ENCODE peak calls at places on chromosomes 16 and 17, in ten cellular contexts. Y is AG04450; Q is endodermal cell; D is gastrocnemius medialis; N is heart left ventricle; K is uterus; B is psoas muscle; G is neural progenitor cell; E is thoracic aorta; J is CD8-positive, alpha-beta T cell. R is an unnamed sample.
A peak's percentile ranks its signal among the peaks of the same experiment; 100 is the strongest.

GRCh38 chr16:49492090-49492801 is 118.6 kb downstream of the C16orf78 start:
- DNase-seq in Y (no peak), Q (peak; percentile 92), D (no peak), N (peak; percentile 53), K (peak; percentile 64), B (peak; percentile 82), G (peak; percentile 83), E (no peak), J (peak; percentile 64), R (no peak)

GRCh38 chr16:12062343-12063003 is 85.9 kb downstream of the SNX29 start:
- DNase-seq in Y (peak; percentile 43), Q (no peak), D (peak; percentile 71), N (peak; percentile 84), K (peak; percentile 54), B (peak; percentile 92), G (no peak), E (peak; percentile 90), J (no peak), R (no peak)

GRCh38 chr16:81482329-81483063 is 37.9 kb downstream of the CMIP start:
- DNase-seq in Y (no peak), Q (no peak), D (no peak), N (no peak), K (no peak), B (peak; percentile 45), G (no peak), E (no peak), J (no peak), R (no peak)

GRCh38 chr17:17538417-17539391 is 42.5 kb upstream of the RASD1 start:
- DNase-seq in Y (no peak), Q (no peak), D (no peak), N (peak; percentile 3), K (no peak), B (peak; percentile 30), G (no peak), E (no peak), J (no peak), R (no peak)

GRCh38 chr16:75219838-75220237 is 1.1 kb downstream of the CTRB1 start:
- DNase-seq in Y (no peak), Q (no peak), D (no peak), N (no peak), K (no peak), B (no peak), G (no peak), E (no peak), J (peak; percentile 54), R (no peak)

GRCh38 chr16:81520560-81521135 is 76.0 kb downstream of the CMIP start:
- DNase-seq in Y (no peak), Q (no peak), D (no peak), N (no peak), K (no peak), B (peak; percentile 28), G (no peak), E (no peak), J (no peak), R (no peak)

GRCh38 chr16:48489376-48489775 is 104.2 kb upstream of the SIAH1 start:
- DNase-seq in Y (no peak), Q (no peak), D (no peak), N (no peak), K (no peak), B (no peak), G (no peak), E (no peak), J (no peak), R (no peak)

GRCh38 chr17:3557768-3558583 is at the start of gene TRPV3:
- DNase-seq in Y (no peak), Q (peak; percentile 47), D (peak; percentile 22), N (no peak), K (no peak), B (peak; percentile 86), G (no peak), E (no peak), J (peak; percentile 58), R (no peak)

GRCh38 chr17:45341389-45342158 is 24.8 kb upstream of the MAP3K14 start:
- DNase-seq in Y (peak; percentile 63), Q (peak; percentile 99), D (no peak), N (peak; percentile 84), K (peak; percentile 47), B (peak; percentile 69), G (peak; percentile 74), E (no peak), J (no peak), R (no peak)

GRCh38 chr17:48997827-48998556 is 807 bp downstream of the IGF2BP1 start:
- DNase-seq in Y (no peak), Q (peak; percentile 77), D (no peak), N (no peak), K (no peak), B (no peak), G (peak; percentile 52), E (no peak), J (no peak), R (no peak)

GRCh38 chr16:55515110-55515509 is 6.2 kb downstream of the LPCAT2 start:
- DNase-seq in Y (no peak), Q (no peak), D (no peak), N (no peak), K (no peak), B (no peak), G (no peak), E (no peak), J (no peak), R (no peak)

GRCh38 chr17:34393401-34393800 is 30.4 kb upstream of the CCL1 start:
- DNase-seq in Y (no peak), Q (peak; percentile 29), D (no peak), N (no peak), K (no peak), B (no peak), G (no peak), E (no peak), J (no peak), R (no peak)

GRCh38 chr16:79768594-79768993 is 168.1 kb upstream of the MAF start:
- DNase-seq in Y (no peak), Q (no peak), D (no peak), N (no peak), K (no peak), B (no peak), G (peak; percentile 24), E (no peak), J (no peak), R (peak; percentile 37)

GRCh38 chr17:35742496-35742895 is 10.5 kb downstream of the GAS2L2 start:
- DNase-seq in Y (no peak), Q (no peak), D (no peak), N (no peak), K (no peak), B (no peak), G (no peak), E (no peak), J (no peak), R (no peak)

GRCh38 chr17:80106751-80107150 is 5.4 kb downstream of the GAA start:
- DNase-seq in Y (no peak), Q (no peak), D (no peak), N (no peak), K (no peak), B (peak; percentile 17), G (no peak), E (no peak), J (no peak), R (no peak)

GRCh38 chr16:46620265-46621005 is 744 bp downstream of the SHCBP1 start:
- DNase-seq in Y (no peak), Q (no peak), D (no peak), N (no peak), K (no peak), B (no peak), G (no peak), E (no peak), J (no peak), R (no peak)

GRCh38 chr17:16887523-16888095 is 84.3 kb downstream of the TNFRSF13B start:
- DNase-seq in Y (no peak), Q (no peak), D (no peak), N (no peak), K (no peak), B (no peak), G (no peak), E (no peak), J (peak; percentile 35), R (no peak)

GRCh38 chr16:19284207-19284606 is 1.3 kb upstream of the CLEC19A start:
- DNase-seq in Y (no peak), Q (no peak), D (peak; percentile 40), N (no peak), K (no peak), B (no peak), G (no peak), E (no peak), J (no peak), R (peak; percentile 71)

GRCh38 chr17:58520843-58521430 is 6.5 kb upstream of the MTMR4 start:
- DNase-seq in Y (no peak), Q (peak; percentile 90), D (no peak), N (no peak), K (no peak), B (no peak), G (peak; percentile 72), E (no peak), J (no peak), R (no peak)
- TF ChIP-seq CTCF in Y (peak; percentile 50), Q (peak; percentile 78), D (no peak), N (no peak), K (no peak), B (no peak), G (peak; percentile 60), E (peak; percentile 24), J (no peak), R (peak; percentile 33)

GRCh38 chr16:88264641-88265285 is 118.0 kb upstream of the ZNF469 start:
- DNase-seq in Y (peak; percentile 70), Q (peak; percentile 90), D (peak; percentile 96), N (peak; percentile 95), K (peak; percentile 97), B (peak; percentile 98), G (peak; percentile 48), E (peak; percentile 94), J (no peak), R (peak; percentile 90)
- H3K27ac ChIP-seq in Y (peak overlapping the region; percentile 70), Q (no peak overlapping the region), D (peak overlapping the region; percentile 63), N (no peak overlapping the region), K (peak overlapping the region; percentile 92), B (no peak overlapping the region), G (no peak overlapping the region), E (no peak overlapping the region), J (no peak overlapping the region), R (no peak overlapping the region)

GRCh38 chr17:42760652-42761581 is at the start of gene RAMP2:
- DNase-seq in Y (no peak), Q (peak; percentile 84), D (no peak), N (peak; percentile 60), K (no peak), B (peak; percentile 67), G (peak; percentile 75), E (no peak), J (no peak), R (no peak)
- H3K4me3 ChIP-seq in Y (peak within 1 kb of the TSS; percentile 49), Q (peak within 1 kb of the TSS; percentile 58), D (peak within 1 kb of the TSS; percentile 66), N (peak within 1 kb of the TSS; percentile 44), K (peak within 1 kb of the TSS; percentile 25), B (peak within 1 kb of the TSS; percentile 68), G (peak within 1 kb of the TSS; percentile 58), E (peak within 1 kb of the TSS; percentile 72), J (peak within 1 kb of the TSS; percentile 27), R (peak within 1 kb of the TSS; percentile 69)

DNA sequence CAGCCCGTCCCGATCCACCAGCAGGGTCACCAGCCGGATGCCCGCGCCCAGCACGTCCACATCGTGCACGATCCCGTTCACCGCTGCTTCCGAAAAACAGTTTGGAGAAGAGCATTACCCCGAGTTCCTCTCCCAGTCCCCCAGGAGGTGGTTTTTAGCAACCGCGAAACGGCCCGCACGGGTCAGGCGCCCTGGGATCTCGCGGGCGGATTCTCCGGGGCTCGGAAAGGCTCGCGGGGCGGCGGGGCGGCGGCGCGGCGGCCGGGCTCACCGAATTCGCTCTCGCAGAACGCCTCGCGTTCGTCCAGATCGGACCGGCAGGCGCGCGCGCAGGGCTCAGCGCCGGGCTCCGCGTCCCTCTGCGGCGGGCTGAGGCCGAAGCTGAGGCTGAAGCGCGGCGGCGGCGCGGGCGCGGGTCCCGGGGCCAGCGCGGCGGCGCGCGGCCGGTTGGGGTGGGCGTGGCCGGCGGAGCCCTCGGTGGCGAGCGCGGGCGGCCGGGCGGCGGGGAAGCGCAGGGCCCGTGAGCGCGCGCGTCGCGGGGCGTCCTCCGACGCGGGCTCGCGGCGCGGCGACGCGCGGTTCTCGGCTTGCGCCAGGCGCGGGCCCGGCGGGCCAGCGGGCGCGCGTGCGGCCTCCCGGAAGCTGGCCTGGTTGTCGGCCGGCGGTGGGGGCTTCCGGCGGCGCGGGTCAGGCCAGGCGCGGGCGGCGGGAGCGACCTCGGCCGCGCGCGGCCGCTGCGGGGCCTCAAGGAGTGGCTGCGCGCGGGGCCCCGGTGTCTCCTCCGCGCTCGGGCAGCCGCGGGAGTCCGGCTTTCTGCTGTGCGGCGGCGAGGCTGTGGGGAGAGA is 2.9 kb downstream of the C17orf58 start:
- DNase-seq in Y (no peak), Q (peak; percentile 94), D (peak; percentile 66), N (peak; percentile 94), K (peak; percentile 87), B (peak; percentile 92), G (peak; percentile 97), E (peak; percentile 19), J (peak; percentile 81), R (peak; percentile 78)
- TF ChIP-seq CTCF in Y (peak; percentile 6), Q (no peak), D (no peak), N (no peak), K (peak; percentile 10), B (no peak), G (peak; percentile 5), E (no peak), J (no peak), R (no peak)